ENCODE peak calls at places on chromosome 17, in ten cellular contexts. One of them, this sample, is unnamed.

GRCh38 chr17:1754430-1755112 is 7.3 kb upstream of the SERPINF1 start:
- DNase-seq in gastrocnemius medialis: peak
- DNase-seq in dorsolateral prefrontal cortex: no peak
- DNase-seq in OCI-LY7: no peak
- DNase-seq in PC-3: no peak
- DNase-seq in fibroblast of lung: no peak
- DNase-seq in fibroblast of villous mesenchyme: no peak
- DNase-seq in IMR-90: no peak
- DNase-seq in upper lobe of right lung: peak
- DNase-seq in foreskin fibroblast: no peak
- DNase-seq in this sample: no peak

GRCh38 chr17:48728232-48729231 is at the start of gene HOXB13:
- DNase-seq in gastrocnemius medialis: no peak
- DNase-seq in dorsolateral prefrontal cortex: no peak
- DNase-seq in OCI-LY7: no peak
- DNase-seq in PC-3: peak
- DNase-seq in fibroblast of lung: no peak
- DNase-seq in fibroblast of villous mesenchyme: peak
- DNase-seq in IMR-90: peak
- DNase-seq in upper lobe of right lung: no peak
- DNase-seq in foreskin fibroblast: peak
- DNase-seq in this sample: peak

GRCh38 chr17:69757794-69758430 is 317.1 kb upstream of the KCNJ16 start:
- DNase-seq in gastrocnemius medialis: no peak
- DNase-seq in dorsolateral prefrontal cortex: no peak
- DNase-seq in OCI-LY7: no peak
- DNase-seq in PC-3: peak
- DNase-seq in fibroblast of lung: peak
- DNase-seq in fibroblast of villous mesenchyme: peak
- DNase-seq in IMR-90: peak
- DNase-seq in upper lobe of right lung: no peak
- DNase-seq in foreskin fibroblast: peak
- DNase-seq in this sample: no peak

GRCh38 chr17:29549169-29549935 is 17.5 kb downstream of the ABHD15 start:
- DNase-seq in gastrocnemius medialis: no peak
- DNase-seq in dorsolateral prefrontal cortex: no peak
- DNase-seq in OCI-LY7: no peak
- DNase-seq in PC-3: no peak
- DNase-seq in fibroblast of lung: peak
- DNase-seq in fibroblast of villous mesenchyme: peak
- DNase-seq in IMR-90: peak
- DNase-seq in upper lobe of right lung: no peak
- DNase-seq in foreskin fibroblast: no peak
- DNase-seq in this sample: no peak

GRCh38 chr17:77884019-77884418 is 74.5 kb upstream of the TNRC6C start:
- DNase-seq in gastrocnemius medialis: no peak
- DNase-seq in dorsolateral prefrontal cortex: peak
- DNase-seq in OCI-LY7: peak
- DNase-seq in PC-3: no peak
- DNase-seq in fibroblast of lung: peak
- DNase-seq in fibroblast of villous mesenchyme: no peak
- DNase-seq in IMR-90: peak
- DNase-seq in upper lobe of right lung: no peak
- DNase-seq in foreskin fibroblast: no peak
- DNase-seq in this sample: no peak

GRCh38 chr17:77184474-77184873 is 43.7 kb downstream of the SEC14L1 start:
- DNase-seq in gastrocnemius medialis: no peak
- DNase-seq in dorsolateral prefrontal cortex: no peak
- DNase-seq in OCI-LY7: no peak
- DNase-seq in PC-3: no peak
- DNase-seq in fibroblast of lung: peak
- DNase-seq in fibroblast of villous mesenchyme: no peak
- DNase-seq in IMR-90: no peak
- DNase-seq in upper lobe of right lung: no peak
- DNase-seq in foreskin fibroblast: peak
- DNase-seq in this sample: peak

GRCh38 chr17:50950002-50950877 is 84.1 kb upstream of the TOB1 start:
- DNase-seq in gastrocnemius medialis: peak
- DNase-seq in dorsolateral prefrontal cortex: peak
- DNase-seq in OCI-LY7: peak
- DNase-seq in PC-3: peak
- DNase-seq in fibroblast of lung: peak
- DNase-seq in fibroblast of villous mesenchyme: peak
- DNase-seq in IMR-90: peak
- DNase-seq in upper lobe of right lung: peak
- DNase-seq in foreskin fibroblast: peak
- DNase-seq in this sample: peak

GRCh38 chr17:56914641-56915263 is 903 bp upstream of the TRIM25 start:
- DNase-seq in gastrocnemius medialis: no peak
- DNase-seq in dorsolateral prefrontal cortex: no peak
- DNase-seq in OCI-LY7: no peak
- DNase-seq in PC-3: peak
- DNase-seq in fibroblast of lung: peak
- DNase-seq in fibroblast of villous mesenchyme: peak
- DNase-seq in IMR-90: no peak
- DNase-seq in upper lobe of right lung: no peak
- DNase-seq in foreskin fibroblast: no peak
- DNase-seq in this sample: no peak

GRCh38 chr17:49194297-49194607 is 16.1 kb downstream of the GNGT2 start:
- DNase-seq in gastrocnemius medialis: no peak
- DNase-seq in dorsolateral prefrontal cortex: no peak
- DNase-seq in OCI-LY7: no peak
- DNase-seq in PC-3: no peak
- DNase-seq in fibroblast of lung: no peak
- DNase-seq in fibroblast of villous mesenchyme: no peak
- DNase-seq in IMR-90: no peak
- DNase-seq in upper lobe of right lung: no peak
- DNase-seq in foreskin fibroblast: no peak
- DNase-seq in this sample: no peak

GRCh38 chr17:77478899-77479298 is 338.1 kb downstream of the SEC14L1 start:
- DNase-seq in gastrocnemius medialis: no peak
- DNase-seq in dorsolateral prefrontal cortex: no peak
- DNase-seq in OCI-LY7: no peak
- DNase-seq in PC-3: no peak
- DNase-seq in fibroblast of lung: no peak
- DNase-seq in fibroblast of villous mesenchyme: peak
- DNase-seq in IMR-90: no peak
- DNase-seq in upper lobe of right lung: no peak
- DNase-seq in foreskin fibroblast: no peak
- DNase-seq in this sample: no peak

GRCh38 chr17:44004761-44005526 is 522 bp downstream of the NAGS start:
- DNase-seq in gastrocnemius medialis: no peak
- DNase-seq in dorsolateral prefrontal cortex: no peak
- DNase-seq in OCI-LY7: no peak
- DNase-seq in PC-3: peak
- DNase-seq in fibroblast of lung: no peak
- DNase-seq in fibroblast of villous mesenchyme: no peak
- DNase-seq in IMR-90: no peak
- DNase-seq in upper lobe of right lung: peak
- DNase-seq in foreskin fibroblast: no peak
- DNase-seq in this sample: no peak

GRCh38 chr17:15406081-15406480 is 61.3 kb downstream of the CDRT4 start:
- DNase-seq in gastrocnemius medialis: no peak
- DNase-seq in dorsolateral prefrontal cortex: no peak
- DNase-seq in OCI-LY7: no peak
- DNase-seq in PC-3: no peak
- DNase-seq in fibroblast of lung: peak
- DNase-seq in fibroblast of villous mesenchyme: no peak
- DNase-seq in IMR-90: no peak
- DNase-seq in upper lobe of right lung: no peak
- DNase-seq in foreskin fibroblast: no peak
- DNase-seq in this sample: no peak

GRCh38 chr17:53142890-53143289 is 679.8 kb upstream of the KIF2B start:
- DNase-seq in gastrocnemius medialis: no peak
- DNase-seq in dorsolateral prefrontal cortex: no peak
- DNase-seq in OCI-LY7: no peak
- DNase-seq in PC-3: peak
- DNase-seq in fibroblast of lung: no peak
- DNase-seq in fibroblast of villous mesenchyme: no peak
- DNase-seq in IMR-90: no peak
- DNase-seq in upper lobe of right lung: no peak
- DNase-seq in foreskin fibroblast: no peak
- DNase-seq in this sample: peak

DNA sequence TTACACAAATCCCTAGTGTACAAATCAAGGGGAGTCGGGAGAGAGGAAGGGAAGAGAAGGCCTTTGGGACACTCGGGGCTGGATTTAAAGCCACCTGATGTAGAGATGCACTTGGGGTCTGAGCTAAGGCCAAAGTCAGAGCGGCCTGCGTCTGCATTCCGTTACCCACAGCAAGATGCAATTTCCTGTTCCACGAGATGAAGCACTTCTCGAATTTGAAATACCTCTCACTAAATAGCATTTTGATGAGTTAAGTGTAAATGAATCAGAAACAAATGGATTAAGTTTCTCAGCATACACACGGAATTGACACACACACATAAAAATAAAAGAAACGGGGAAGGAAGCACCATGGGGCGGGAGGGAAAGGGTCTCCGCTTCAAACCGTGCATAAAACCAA is 386.0 kb downstream of the SOX9 start:
- DNase-seq in gastrocnemius medialis: no peak
- DNase-seq in dorsolateral prefrontal cortex: no peak
- DNase-seq in OCI-LY7: no peak
- DNase-seq in PC-3: no peak
- DNase-seq in fibroblast of lung: peak
- DNase-seq in fibroblast of villous mesenchyme: no peak
- DNase-seq in IMR-90: no peak
- DNase-seq in upper lobe of right lung: no peak
- DNase-seq in foreskin fibroblast: no peak
- DNase-seq in this sample: no peak
- H3K4me3 ChIP-seq in gastrocnemius medialis: no peak
- H3K4me3 ChIP-seq in dorsolateral prefrontal cortex: no peak
- H3K4me3 ChIP-seq in OCI-LY7: no peak
- H3K4me3 ChIP-seq in PC-3: no peak
- H3K4me3 ChIP-seq in fibroblast of lung: no peak
- H3K4me3 ChIP-seq in fibroblast of villous mesenchyme: no peak
- H3K4me3 ChIP-seq in IMR-90: no peak
- H3K4me3 ChIP-seq in upper lobe of right lung: no peak
- H3K4me3 ChIP-seq in foreskin fibroblast: no peak
- H3K4me3 ChIP-seq in this sample: no peak

DNA sequence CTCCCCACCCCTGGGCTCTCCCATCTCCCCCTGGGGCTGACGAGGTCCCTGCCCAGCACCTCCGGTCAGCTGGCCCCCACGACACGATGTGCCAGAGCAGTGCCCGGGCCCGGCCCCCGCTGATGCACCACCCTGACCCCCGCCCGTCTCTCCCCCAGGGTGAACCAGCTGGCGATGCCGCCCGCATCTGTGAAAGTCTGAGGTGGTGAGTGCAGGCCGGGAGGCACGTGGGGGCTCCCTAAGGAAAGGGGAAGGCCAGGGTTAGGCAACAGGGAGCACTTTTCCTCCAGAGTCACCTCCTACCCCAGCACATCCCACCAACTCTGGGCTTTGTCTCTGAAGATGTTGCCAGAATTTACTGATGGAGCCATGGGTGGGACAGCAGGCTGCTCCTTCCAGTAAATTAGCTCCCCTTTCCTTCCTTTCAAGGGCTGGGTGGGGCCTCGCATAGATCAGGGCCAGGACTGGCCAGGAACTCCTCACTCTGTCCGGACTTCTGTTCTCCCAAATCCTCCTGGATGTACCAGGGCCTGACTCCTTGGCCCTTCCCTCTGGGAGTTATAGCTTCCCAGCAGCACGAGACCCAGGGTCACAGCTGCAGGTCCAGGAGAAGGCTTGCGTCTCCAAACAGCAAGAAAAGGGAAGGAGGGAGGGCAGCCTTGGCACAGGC is 18.3 kb downstream of the MYBBP1A start:
- DNase-seq in gastrocnemius medialis: no peak
- DNase-seq in dorsolateral prefrontal cortex: no peak
- DNase-seq in OCI-LY7: no peak
- DNase-seq in PC-3: no peak
- DNase-seq in fibroblast of lung: no peak
- DNase-seq in fibroblast of villous mesenchyme: peak
- DNase-seq in IMR-90: peak
- DNase-seq in upper lobe of right lung: no peak
- DNase-seq in foreskin fibroblast: no peak
- DNase-seq in this sample: no peak
- H3K4me3 ChIP-seq in gastrocnemius medialis: no peak
- H3K4me3 ChIP-seq in dorsolateral prefrontal cortex: peak
- H3K4me3 ChIP-seq in OCI-LY7: no peak
- H3K4me3 ChIP-seq in PC-3: no peak
- H3K4me3 ChIP-seq in fibroblast of lung: no peak
- H3K4me3 ChIP-seq in fibroblast of villous mesenchyme: no peak
- H3K4me3 ChIP-seq in IMR-90: no peak
- H3K4me3 ChIP-seq in upper lobe of right lung: no peak
- H3K4me3 ChIP-seq in foreskin fibroblast: no peak
- H3K4me3 ChIP-seq in this sample: no peak

GRCh38 chr17:31433091-31433790 is 41.8 kb downstream of the RAB11FIP4 start:
- DNase-seq in gastrocnemius medialis: no peak
- DNase-seq in dorsolateral prefrontal cortex: no peak
- DNase-seq in OCI-LY7: no peak
- DNase-seq in PC-3: no peak
- DNase-seq in fibroblast of lung: no peak
- DNase-seq in fibroblast of villous mesenchyme: no peak
- DNase-seq in IMR-90: no peak
- DNase-seq in upper lobe of right lung: no peak
- DNase-seq in foreskin fibroblast: no peak
- DNase-seq in this sample: no peak
- H3K4me3 ChIP-seq in gastrocnemius medialis: no peak
- H3K4me3 ChIP-seq in dorsolateral prefrontal cortex: no peak
- H3K4me3 ChIP-seq in OCI-LY7: no peak
- H3K4me3 ChIP-seq in PC-3: no peak
- H3K4me3 ChIP-seq in fibroblast of lung: no peak
- H3K4me3 ChIP-seq in fibroblast of villous mesenchyme: no peak
- H3K4me3 ChIP-seq in IMR-90: no peak
- H3K4me3 ChIP-seq in upper lobe of right lung: no peak
- H3K4me3 ChIP-seq in foreskin fibroblast: no peak
- H3K4me3 ChIP-seq in this sample: no peak

DNA sequence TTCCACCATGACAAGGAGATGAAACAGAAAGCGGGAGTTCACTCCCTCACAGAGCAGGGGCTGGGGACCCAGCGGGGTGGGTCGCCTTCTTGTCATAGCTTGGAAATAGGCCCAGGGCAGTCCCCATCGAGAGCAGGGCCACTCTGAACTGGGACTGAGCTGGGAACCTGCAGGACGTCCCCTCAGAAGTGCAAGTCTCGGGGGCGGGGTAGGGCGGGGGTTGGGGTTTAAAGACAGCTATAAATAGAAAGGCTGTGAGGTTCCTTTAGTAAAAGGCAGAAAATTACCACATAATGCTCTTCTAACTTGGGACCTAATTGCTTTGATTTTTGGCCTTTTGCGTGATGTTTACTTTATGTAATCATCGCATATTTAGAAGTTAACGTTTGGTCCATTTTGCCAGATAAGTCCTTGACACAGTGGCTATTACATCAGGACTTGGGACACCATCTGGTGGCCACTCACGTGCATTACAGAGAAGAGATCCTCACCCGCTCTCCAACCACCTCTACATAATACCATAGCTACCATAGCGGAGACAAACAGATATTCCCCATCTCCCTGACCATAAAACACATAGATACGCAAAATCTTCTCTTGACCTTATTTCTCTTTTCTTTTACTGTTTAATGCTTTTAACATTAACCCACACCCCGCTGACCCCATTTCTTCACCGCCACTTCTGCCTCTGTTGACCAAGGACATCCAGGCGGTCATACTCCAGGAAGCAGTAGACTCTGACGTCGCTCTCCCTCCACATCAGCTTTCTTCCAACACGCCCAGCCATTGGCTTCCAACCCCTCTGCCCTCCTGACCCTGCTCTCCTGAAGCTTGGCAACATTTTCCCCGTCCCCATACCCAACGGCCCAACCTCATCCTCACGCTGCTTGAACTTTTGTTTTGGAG is 27.5 kb upstream of the PIK3R6 start:
- DNase-seq in gastrocnemius medialis: no peak
- DNase-seq in dorsolateral prefrontal cortex: peak
- DNase-seq in OCI-LY7: peak
- DNase-seq in PC-3: peak
- DNase-seq in fibroblast of lung: peak
- DNase-seq in fibroblast of villous mesenchyme: peak
- DNase-seq in IMR-90: peak
- DNase-seq in upper lobe of right lung: peak
- DNase-seq in foreskin fibroblast: peak
- DNase-seq in this sample: peak
- H3K4me3 ChIP-seq in gastrocnemius medialis: no peak
- H3K4me3 ChIP-seq in dorsolateral prefrontal cortex: peak
- H3K4me3 ChIP-seq in OCI-LY7: no peak
- H3K4me3 ChIP-seq in PC-3: no peak
- H3K4me3 ChIP-seq in fibroblast of lung: no peak
- H3K4me3 ChIP-seq in fibroblast of villous mesenchyme: peak
- H3K4me3 ChIP-seq in IMR-90: no peak
- H3K4me3 ChIP-seq in upper lobe of right lung: no peak
- H3K4me3 ChIP-seq in foreskin fibroblast: peak
- H3K4me3 ChIP-seq in this sample: no peak

This sample was measured in MG63.